ENCODE peak calls at places on chromosomes 16 and 17, in eight cellular contexts. I is GM23338, P is fibroblast of pulmonary artery, D is cardiac fibroblast, Z is A673, X is body of pancreas, U is choroid plexus epithelial cell, Y is spleen. K is an unnamed sample.

GRCh38 chr17:47621293-47622178 is 28.2 kb upstream of the KPNB1 start:
- DNase-seq in Y (no peak), D (peak; percentile 90), P (peak; percentile 90), U (peak; percentile 97), I (peak; percentile 60), Z (peak; percentile 73), X (no peak), K (peak; percentile 88)

GRCh38 chr17:17524091-17524490 is 27.9 kb upstream of the RASD1 start:
- DNase-seq in X (no peak), D (no peak), Y (no peak), I (no peak), P (no peak), U (no peak), Z (no peak), K (no peak)

GRCh38 chr17:37818689-37819088 is 73.8 kb upstream of the HNF1B start:
- DNase-seq in X (peak; percentile 65), Z (no peak), I (no peak), U (peak; percentile 42), Y (no peak), D (no peak), P (no peak), K (no peak)

GRCh38 chr16:9159839-9160550 is 68.6 kb downstream of the HAPSTR1 start:
- DNase-seq in X (peak; percentile 82), Z (peak; percentile 86), Y (no peak), D (peak; percentile 50), I (peak; percentile 93), P (peak; percentile 59), U (peak; percentile 79), K (peak; percentile 69)

GRCh38 chr17:12789976-12790805 is 893 bp downstream of the ARHGAP44 start:
- DNase-seq in I (peak; percentile 71), D (no peak), Y (peak; percentile 74), U (no peak), P (no peak), X (peak; percentile 29), Z (no peak), K (no peak)

GRCh38 chr16:85136705-85137322 is 24.5 kb upstream of the CIBAR2 start:
- DNase-seq in Z (no peak), P (peak; percentile 66), D (peak; percentile 79), X (peak; percentile 45), U (peak; percentile 81), I (peak; percentile 63), Y (no peak), K (peak; percentile 58)

GRCh38 chr16:10121496-10121895 is 60.7 kb downstream of the GRIN2A start:
- DNase-seq in X (no peak), I (no peak), P (peak; percentile 3), D (no peak), Y (no peak), Z (no peak), U (peak; percentile 1), K (peak; percentile 78)

GRCh38 chr16:2874584-2875362 is 8.2 kb upstream of the FLYWCH2 start:
- DNase-seq in X (peak; percentile 80), P (peak; percentile 78), D (peak; percentile 84), Y (peak; percentile 95), I (peak; percentile 84), Z (peak; percentile 83), U (peak; percentile 81), K (peak; percentile 74)

GRCh38 chr16:23081675-23082119 is 67.6 kb downstream of the USP31 start:
- DNase-seq in Z (no peak), D (peak; percentile 13), P (peak; percentile 66), U (peak; percentile 44), I (no peak), Y (no peak), X (no peak), K (peak; percentile 76)
- TF ChIP-seq CTCF in Z (no peak), D (peak; percentile 17), P (no peak), U (peak; percentile 19), I (no peak), Y (no peak), X (no peak), K (no peak)

GRCh38 chr17:78185981-78186688 is 717 bp downstream of the TK1 start:
- DNase-seq in Z (peak; percentile 42), U (no peak), D (peak; percentile 30), Y (no peak), X (no peak), P (no peak), I (no peak), K (no peak)
- H3K4me3 ChIP-seq in Z (peak overlapping the region; percentile 73), U (peak overlapping the region; percentile 73), D (peak overlapping the region; percentile 70), Y (peak overlapping the region; percentile 61), X (no peak overlapping the region), P (peak overlapping the region; percentile 68), I (peak overlapping the region; percentile 82), K (peak overlapping the region; percentile 83)

GRCh38 chr17:7742729-7743128 is 25.2 kb downstream of the DNAH2 start:
- DNase-seq in Z (no peak), U (no peak), I (no peak), Y (no peak), P (no peak), X (no peak), D (no peak), K (no peak)

GRCh38 chr17:7744416-7744815 is 26.9 kb downstream of the DNAH2 start:
- DNase-seq in Y (no peak), Z (no peak), D (peak; percentile 43), I (no peak), P (peak; percentile 20), X (no peak), U (peak; percentile 17), K (peak; percentile 40)

GRCh38 chr17:7747586-7747985 is 30.0 kb downstream of the DNAH2 start:
- DNase-seq in I (no peak), D (peak; percentile 84), X (no peak), Z (no peak), P (peak; percentile 78), Y (no peak), U (peak; percentile 76), K (peak; percentile 95)

GRCh38 chr17:7748098-7748775 is 30.7 kb downstream of the DNAH2 start:
- DNase-seq in Z (no peak), P (peak; percentile 66), D (peak; percentile 85), Y (no peak), U (peak; percentile 55), I (no peak), X (no peak), K (peak; percentile 92)

DNA sequence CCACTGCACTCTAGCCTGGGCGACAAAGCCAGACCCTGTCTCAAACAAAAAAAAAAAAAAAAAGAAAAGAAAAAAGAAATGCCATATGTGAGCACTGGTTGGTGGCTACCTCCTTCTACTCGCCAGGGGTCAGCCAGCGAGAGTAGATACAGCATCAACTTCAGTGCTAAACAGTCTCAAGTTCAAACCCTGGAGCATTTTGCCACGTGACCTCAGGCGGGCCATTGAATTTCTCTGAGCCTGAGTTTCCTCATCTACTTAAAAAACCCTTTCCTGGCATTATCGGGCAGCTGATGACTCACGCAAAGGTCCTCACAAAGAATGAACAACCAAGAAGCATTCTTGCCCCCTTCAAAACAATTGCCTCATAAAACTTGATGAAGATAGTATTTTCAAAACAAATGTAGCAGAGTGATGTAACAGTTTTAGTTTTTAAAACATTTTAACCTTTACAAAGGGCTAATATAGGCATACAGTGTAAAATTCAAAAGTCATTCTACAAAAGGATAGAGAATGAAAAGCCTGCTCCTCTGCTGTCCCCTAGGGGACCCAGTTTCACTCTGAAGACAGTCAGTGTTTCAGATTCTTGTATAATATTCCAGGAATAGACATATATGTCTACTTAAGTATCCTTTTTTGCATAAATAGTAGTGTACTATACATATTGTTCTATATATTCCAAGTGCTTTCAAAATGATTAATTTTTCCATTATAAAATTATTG is 28.4 kb downstream of the DNAH2 start:
- DNase-seq in I (no peak), X (no peak), Z (peak; percentile 82), U (peak; percentile 91), D (peak; percentile 97), P (peak; percentile 97), Y (no peak), K (peak; percentile 94)
- TF ChIP-seq CTCF in I (peak; percentile 2), X (no peak), Z (no peak), U (peak; percentile 19), D (peak; percentile 26), P (peak; percentile 7), Y (no peak), K (peak; percentile 35)

DNA sequence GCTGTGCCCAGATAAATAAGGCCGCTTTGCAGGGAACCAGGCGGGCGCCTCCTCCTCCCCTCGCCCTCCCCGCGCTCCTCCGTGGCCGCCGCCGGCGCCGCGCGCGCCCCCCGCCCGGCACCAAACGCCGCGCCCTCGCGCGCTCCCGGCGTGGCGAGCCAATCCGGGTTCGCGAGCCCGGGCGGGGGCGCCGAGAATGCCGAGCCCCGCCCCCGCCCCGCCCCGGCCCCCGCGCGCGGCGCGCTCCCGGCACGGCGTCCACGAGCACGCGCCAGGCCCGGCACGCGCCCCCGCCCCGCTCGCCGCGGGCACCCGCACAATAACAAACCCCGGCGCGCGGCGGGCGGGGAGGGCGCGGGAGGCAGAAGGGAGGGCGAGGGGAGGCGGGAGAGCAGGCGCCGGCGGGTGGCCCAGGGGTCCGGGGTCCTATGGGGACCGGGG is at the start of gene FBXL16:
- DNase-seq in P (no peak), I (peak; percentile 70), U (no peak), D (no peak), Z (peak; percentile 73), Y (no peak), X (no peak), K (no peak)
- H3K4me3 ChIP-seq in P (no peak within 1 kb of the TSS), I (peak within 1 kb of the TSS; percentile 67), U (no peak within 1 kb of the TSS), D (no peak within 1 kb of the TSS), Z (peak within 1 kb of the TSS; percentile 36), Y (no peak within 1 kb of the TSS), X (no peak within 1 kb of the TSS), K (peak within 1 kb of the TSS; percentile 28)

GRCh38 chr17:14301279-14301760 is 439 bp downstream of the HS3ST3B1 start:
- DNase-seq in I (peak; percentile 53), U (peak; percentile 42), Z (no peak), P (no peak), X (no peak), D (no peak), Y (no peak), K (no peak)
- TF ChIP-seq CTCF in I (peak; percentile 12), U (no peak), Z (peak; percentile 29), P (no peak), X (no peak), D (no peak), Y (no peak), K (no peak)

GRCh38 chr17:75777243-75777922 is 7.2 kb upstream of the UNK start:
- DNase-seq in D (peak; percentile 55), P (peak; percentile 46), X (no peak), I (no peak), Z (no peak), U (peak; percentile 34), Y (no peak), K (peak; percentile 53)
- H3K4me3 ChIP-seq in D (peak overlapping the region; percentile 83), P (peak overlapping the region; percentile 89), X (peak overlapping the region; percentile 85), I (peak overlapping the region; percentile 80), Z (peak overlapping the region; percentile 88), U (peak overlapping the region; percentile 85), Y (peak overlapping the region; percentile 96), K (peak overlapping the region; percentile 93)

DNA sequence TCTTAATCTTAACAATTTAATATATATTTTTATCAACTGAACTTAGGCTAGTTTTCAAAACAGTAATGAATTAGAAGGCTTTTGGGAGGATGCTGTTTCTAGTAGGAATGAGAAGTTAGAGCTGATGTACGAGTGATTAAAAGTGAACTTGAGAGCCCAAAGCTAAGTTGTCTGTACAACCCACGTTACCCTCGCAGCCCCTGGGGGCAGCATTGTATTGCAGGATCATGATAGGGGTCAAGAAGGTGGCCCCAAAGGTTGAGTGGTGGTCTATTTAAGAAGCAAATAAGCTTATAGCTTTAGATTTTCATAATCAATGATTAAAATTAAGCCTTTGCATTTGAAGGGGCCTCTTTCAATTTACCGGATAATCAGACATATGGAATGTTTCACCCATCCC is 33.7 kb upstream of the ALDH3A2 start:
- DNase-seq in I (peak; percentile 41), P (no peak), Y (no peak), D (no peak), X (no peak), Z (no peak), U (no peak), K (no peak)
- TF ChIP-seq CTCF in I (peak; percentile 55), P (no peak), Y (no peak), D (no peak), X (no peak), Z (no peak), U (no peak), K (no peak)

GRCh38 chr16:23145186-23145585 is 4.1 kb downstream of the USP31 start:
- DNase-seq in U (no peak), I (peak; percentile 55), Z (peak; percentile 87), Y (no peak), P (no peak), X (no peak), D (no peak), K (no peak)
- H3K4me3 ChIP-seq in U (no peak overlapping the region), I (peak overlapping the region; percentile 16), Z (peak overlapping the region; percentile 25), Y (no peak overlapping the region), P (no peak overlapping the region), X (no peak overlapping the region), D (no peak overlapping the region), K (no peak overlapping the region)

K was measured in fibroblast of the aortic adventitia.